ENCODE peak calls at places on chromosome 3, in eight cellular contexts. D is Kasumi-1, M is uterus, Q is activated gamma-delta T cell, B is psoas muscle, W is T-helper 2 cell, U is A673, R is NCI-H1105 treated with DMSO at 0.1 percent for 48 hours. N is an unnamed sample.

GRCh38 chr3:36220189-36220588 is 160.1 kb upstream of the STAC start:
- DNase-seq in D (no peak), W (no peak), U (no peak), B (no peak), Q (no peak), M (no peak), R (no peak), N (no peak)

GRCh38 chr3:97917813-97918536 is 54.3 kb downstream of the RIOX2 start:
- DNase-seq in B (no peak), D (no peak), W (no peak), M (no peak), R (no peak), U (peak; percentile 57), Q (no peak), N (no peak)

GRCh38 chr3:170226426-170226960 is 4.3 kb downstream of the PRKCI start:
- DNase-seq in M (no peak), B (no peak), D (no peak), Q (no peak), W (no peak), R (no peak), U (no peak), N (no peak)

GRCh38 chr3:44682182-44682896 is 30.1 kb upstream of the ZNF502 start:
- DNase-seq in Q (no peak), D (no peak), R (no peak), B (no peak), M (no peak), W (no peak), U (no peak), N (no peak)

GRCh38 chr3:50644556-50644955 is 27.6 kb downstream of the MAPKAPK3 start:
- DNase-seq in B (no peak), U (no peak), D (no peak), Q (no peak), W (no peak), R (no peak), M (no peak), N (no peak)

GRCh38 chr3:172296248-172296974 is 151.8 kb downstream of the GHSR start:
- DNase-seq in B (no peak), R (no peak), Q (no peak), M (no peak), D (no peak), W (no peak), U (no peak), N (no peak)

GRCh38 chr3:195156286-195156890 is 114.6 kb downstream of the XXYLT1 start:
- DNase-seq in D (no peak), W (no peak), Q (no peak), M (no peak), R (no peak), B (no peak), U (no peak), N (no peak)

GRCh38 chr3:72320911-72321385 is 527.3 kb downstream of the SHQ1 start:
- DNase-seq in R (no peak), D (no peak), Q (no peak), B (no peak), W (no peak), U (no peak), M (no peak), N (no peak)

GRCh38 chr3:129119365-129120100 is 2.1 kb downstream of the RAB43 start:
- DNase-seq in B (no peak), D (peak; percentile 13), U (no peak), Q (no peak), R (no peak), M (no peak), W (no peak), N (no peak)

GRCh38 chr3:43621406-43621973 is 321 bp downstream of the ANO10 start:
- DNase-seq in B (peak; percentile 30), Q (no peak), U (no peak), M (no peak), D (no peak), R (no peak), W (no peak), N (peak; percentile 57)

GRCh38 chr3:186705882-186706780 is 11.0 kb upstream of the KNG1 start:
- DNase-seq in B (no peak), W (no peak), R (no peak), D (no peak), M (no peak), Q (no peak), U (no peak), N (no peak)

GRCh38 chr3:43852066-43852465 is 161.3 kb downstream of the ABHD5 start:
- DNase-seq in D (no peak), B (no peak), Q (no peak), R (no peak), W (no peak), M (no peak), U (no peak), N (peak; percentile 37)

GRCh38 chr3:56829543-56829942 is 27.8 kb upstream of the ARHGEF3 start:
- DNase-seq in U (no peak), W (no peak), M (no peak), Q (no peak), D (no peak), B (no peak), R (no peak), N (no peak)

GRCh38 chr3:113495035-113495434 is 19.9 kb downstream of the SPICE1 start:
- DNase-seq in Q (no peak), D (peak; percentile 63), W (no peak), B (no peak), M (no peak), R (peak; percentile 21), U (peak; percentile 46), N (peak; percentile 8)

GRCh38 chr3:77025476-77025875 is 14.4 kb upstream of the ROBO2 start:
- DNase-seq in M (no peak), R (no peak), U (peak; percentile 45), Q (no peak), D (no peak), W (no peak), B (no peak), N (no peak)

GRCh38 chr3:64148955-64149653 is 76.2 kb downstream of the PRICKLE2 start:
- DNase-seq in W (no peak), M (no peak), D (no peak), B (no peak), R (no peak), Q (no peak), U (peak; percentile 15), N (no peak)

GRCh38 chr3:129608087-129608935 is 1.8 kb upstream of the PLXND1 start:
- DNase-seq in D (peak; percentile 84), Q (no peak), W (no peak), U (peak; percentile 84), R (no peak), B (no peak), M (no peak), N (peak; percentile 88)

GRCh38 chr3:114333180-114333922 is 39.5 kb downstream of the TIGIT start:
- DNase-seq in U (no peak), R (no peak), M (no peak), B (no peak), W (no peak), Q (no peak), D (no peak), N (no peak)